ENCODE peak calls at places on chromosomes 12 and 14, in eight cellular contexts. One of them, this sample, is unnamed.

GRCh38 chr14:67477926-67478915 is 10.3 kb downstream of the TMEM229B start:
- DNase-seq in A549: no peak
- DNase-seq in lower leg skin: no peak
- DNase-seq in bronchial epithelial cell: peak; percentile 67
- DNase-seq in spleen: peak; percentile 29
- DNase-seq in foreskin fibroblast: no peak
- DNase-seq in GM12865: no peak
- DNase-seq in esophagus squamous epithelium: no peak
- DNase-seq in this sample: peak; percentile 67

GRCh38 chr12:57481671-57482070 is 2.0 kb upstream of the ARHGAP9 start:
- DNase-seq in foreskin fibroblast: no peak
- DNase-seq in esophagus squamous epithelium: no peak
- DNase-seq in spleen: no peak
- DNase-seq in GM12865: no peak
- DNase-seq in A549: no peak
- DNase-seq in bronchial epithelial cell: no peak
- DNase-seq in lower leg skin: no peak
- DNase-seq in this sample: no peak

GRCh38 chr12:91667698-91668097 is 477.9 kb downstream of the BTG1 start:
- DNase-seq in GM12865: no peak
- DNase-seq in esophagus squamous epithelium: no peak
- DNase-seq in A549: no peak
- DNase-seq in spleen: no peak
- DNase-seq in lower leg skin: no peak
- DNase-seq in bronchial epithelial cell: no peak
- DNase-seq in foreskin fibroblast: no peak
- DNase-seq in this sample: no peak

GRCh38 chr12:34299802-34300193 is 277.5 kb downstream of the ALG10 start:
- DNase-seq in foreskin fibroblast: no peak
- DNase-seq in spleen: peak; percentile 16
- DNase-seq in A549: no peak
- DNase-seq in bronchial epithelial cell: no peak
- DNase-seq in lower leg skin: no peak
- DNase-seq in esophagus squamous epithelium: no peak
- DNase-seq in GM12865: no peak
- DNase-seq in this sample: no peak

GRCh38 chr14:57244103-57244502 is 24.6 kb downstream of the EXOC5 start:
- DNase-seq in esophagus squamous epithelium: no peak
- DNase-seq in bronchial epithelial cell: no peak
- DNase-seq in GM12865: no peak
- DNase-seq in spleen: no peak
- DNase-seq in A549: no peak
- DNase-seq in lower leg skin: no peak
- DNase-seq in foreskin fibroblast: no peak
- DNase-seq in this sample: no peak

GRCh38 chr14:52153939-52154338 is 85.1 kb upstream of the NID2 start:
- DNase-seq in lower leg skin: no peak
- DNase-seq in spleen: no peak
- DNase-seq in GM12865: no peak
- DNase-seq in foreskin fibroblast: no peak
- DNase-seq in A549: no peak
- DNase-seq in esophagus squamous epithelium: no peak
- DNase-seq in bronchial epithelial cell: no peak
- DNase-seq in this sample: no peak

GRCh38 chr12:73531752-73532151 is 1005.9 kb upstream of the ATXN7L3B start:
- DNase-seq in bronchial epithelial cell: no peak
- DNase-seq in lower leg skin: no peak
- DNase-seq in spleen: no peak
- DNase-seq in GM12865: no peak
- DNase-seq in A549: no peak
- DNase-seq in foreskin fibroblast: no peak
- DNase-seq in esophagus squamous epithelium: no peak
- DNase-seq in this sample: no peak

GRCh38 chr12:127292736-127293135 is 974.2 kb upstream of the TMEM132C start:
- DNase-seq in bronchial epithelial cell: no peak
- DNase-seq in GM12865: no peak
- DNase-seq in lower leg skin: no peak
- DNase-seq in foreskin fibroblast: no peak
- DNase-seq in spleen: no peak
- DNase-seq in A549: no peak
- DNase-seq in esophagus squamous epithelium: no peak
- DNase-seq in this sample: no peak

GRCh38 chr14:74558655-74559054 is 53.4 kb downstream of the LTBP2 start:
- DNase-seq in lower leg skin: no peak
- DNase-seq in A549: no peak
- DNase-seq in esophagus squamous epithelium: no peak
- DNase-seq in spleen: peak; percentile 2
- DNase-seq in foreskin fibroblast: peak; percentile 51
- DNase-seq in bronchial epithelial cell: no peak
- DNase-seq in GM12865: no peak
- DNase-seq in this sample: no peak

GRCh38 chr14:105313381-105314286 is 914 bp upstream of the PACS2 start:
- DNase-seq in A549: no peak
- DNase-seq in GM12865: peak; percentile 36
- DNase-seq in esophagus squamous epithelium: no peak
- DNase-seq in bronchial epithelial cell: no peak
- DNase-seq in spleen: peak; percentile 79
- DNase-seq in lower leg skin: peak; percentile 28
- DNase-seq in foreskin fibroblast: no peak
- DNase-seq in this sample: no peak

GRCh38 chr14:63647696-63648410 is 6.2 kb upstream of the WDR89 start:
- DNase-seq in bronchial epithelial cell: no peak
- DNase-seq in lower leg skin: no peak
- DNase-seq in A549: no peak
- DNase-seq in foreskin fibroblast: no peak
- DNase-seq in esophagus squamous epithelium: no peak
- DNase-seq in spleen: no peak
- DNase-seq in GM12865: no peak
- DNase-seq in this sample: no peak

GRCh38 chr12:130179191-130179590 is 16.9 kb downstream of the FZD10 start:
- DNase-seq in esophagus squamous epithelium: no peak
- DNase-seq in A549: no peak
- DNase-seq in bronchial epithelial cell: no peak
- DNase-seq in GM12865: no peak
- DNase-seq in lower leg skin: no peak
- DNase-seq in foreskin fibroblast: no peak
- DNase-seq in spleen: no peak
- DNase-seq in this sample: no peak

GRCh38 chr12:68358532-68359485 is 26.6 kb upstream of the MDM1 start:
- DNase-seq in bronchial epithelial cell: peak; percentile 68
- DNase-seq in GM12865: peak; percentile 85
- DNase-seq in A549: peak; percentile 88
- DNase-seq in spleen: no peak
- DNase-seq in lower leg skin: peak; percentile 67
- DNase-seq in foreskin fibroblast: peak; percentile 64
- DNase-seq in esophagus squamous epithelium: no peak
- DNase-seq in this sample: peak; percentile 79

GRCh38 chr12:75086086-75087038 is 123.3 kb downstream of the KCNC2 start:
- DNase-seq in bronchial epithelial cell: peak; percentile 7
- DNase-seq in GM12865: no peak
- DNase-seq in A549: no peak
- DNase-seq in lower leg skin: no peak
- DNase-seq in foreskin fibroblast: peak; percentile 1
- DNase-seq in esophagus squamous epithelium: no peak
- DNase-seq in spleen: no peak
- DNase-seq in this sample: peak; percentile 14

GRCh38 chr12:74624206-74624605 is 86.6 kb downstream of the ATXN7L3B start:
- DNase-seq in foreskin fibroblast: no peak
- DNase-seq in A549: no peak
- DNase-seq in lower leg skin: no peak
- DNase-seq in spleen: no peak
- DNase-seq in esophagus squamous epithelium: no peak
- DNase-seq in bronchial epithelial cell: no peak
- DNase-seq in GM12865: no peak
- DNase-seq in this sample: no peak

GRCh38 chr12:83826112-83826511 is 1086.5 kb downstream of the SLC6A15 start:
- DNase-seq in GM12865: peak; percentile 49
- DNase-seq in esophagus squamous epithelium: no peak
- DNase-seq in lower leg skin: no peak
- DNase-seq in spleen: no peak
- DNase-seq in foreskin fibroblast: no peak
- DNase-seq in A549: peak; percentile 46
- DNase-seq in bronchial epithelial cell: peak; percentile 54
- DNase-seq in this sample: peak; percentile 68

GRCh38 chr14:102554835-102555819 is 37.3 kb upstream of the RCOR1 start:
- DNase-seq in lower leg skin: peak; percentile 39
- DNase-seq in A549: no peak
- DNase-seq in spleen: peak; percentile 91
- DNase-seq in esophagus squamous epithelium: no peak
- DNase-seq in GM12865: peak; percentile 57
- DNase-seq in foreskin fibroblast: no peak
- DNase-seq in bronchial epithelial cell: no peak
- DNase-seq in this sample: peak; percentile 46

GRCh38 chr12:16349132-16349463 is 1.7 kb downstream of the MGST1 start:
- DNase-seq in foreskin fibroblast: peak; percentile 85
- DNase-seq in A549: peak; percentile 92
- DNase-seq in spleen: no peak
- DNase-seq in esophagus squamous epithelium: no peak
- DNase-seq in GM12865: no peak
- DNase-seq in bronchial epithelial cell: peak; percentile 88
- DNase-seq in lower leg skin: peak; percentile 81
- DNase-seq in this sample: peak; percentile 90

GRCh38 chr14:54627718-54628345 is 60.9 kb downstream of the SAMD4A start:
- DNase-seq in esophagus squamous epithelium: no peak
- DNase-seq in A549: no peak
- DNase-seq in lower leg skin: no peak
- DNase-seq in spleen: peak; percentile 76
- DNase-seq in bronchial epithelial cell: no peak
- DNase-seq in GM12865: peak; percentile 64
- DNase-seq in foreskin fibroblast: no peak
- DNase-seq in this sample: no peak
- H3K4me3 ChIP-seq in esophagus squamous epithelium: peak overlapping the region; percentile 49
- H3K4me3 ChIP-seq in A549: no peak overlapping the region
- H3K4me3 ChIP-seq in lower leg skin: no peak overlapping the region
- H3K4me3 ChIP-seq in spleen: peak overlapping the region; percentile 27
- H3K4me3 ChIP-seq in bronchial epithelial cell: no peak overlapping the region
- H3K4me3 ChIP-seq in GM12865: peak overlapping the region; percentile 30
- H3K4me3 ChIP-seq in foreskin fibroblast: peak overlapping the region; percentile 21
- H3K4me3 ChIP-seq in this sample: no peak overlapping the region

GRCh38 chr12:44873898-44874297 is 2.2 kb downstream of the NELL2 start:
- DNase-seq in lower leg skin: no peak
- DNase-seq in spleen: no peak
- DNase-seq in A549: peak; percentile 33
- DNase-seq in esophagus squamous epithelium: no peak
- DNase-seq in GM12865: no peak
- DNase-seq in bronchial epithelial cell: no peak
- DNase-seq in foreskin fibroblast: peak; percentile 6
- DNase-seq in this sample: peak; percentile 15
- TF ChIP-seq CTCF in lower leg skin: no peak
- TF ChIP-seq CTCF in spleen: peak; percentile 21
- TF ChIP-seq CTCF in A549: no peak
- TF ChIP-seq CTCF in esophagus squamous epithelium: no peak
- TF ChIP-seq CTCF in GM12865: no peak
- TF ChIP-seq CTCF in bronchial epithelial cell: no peak
- TF ChIP-seq CTCF in foreskin fibroblast: no peak
- TF ChIP-seq CTCF in this sample: peak; percentile 24

DNA sequence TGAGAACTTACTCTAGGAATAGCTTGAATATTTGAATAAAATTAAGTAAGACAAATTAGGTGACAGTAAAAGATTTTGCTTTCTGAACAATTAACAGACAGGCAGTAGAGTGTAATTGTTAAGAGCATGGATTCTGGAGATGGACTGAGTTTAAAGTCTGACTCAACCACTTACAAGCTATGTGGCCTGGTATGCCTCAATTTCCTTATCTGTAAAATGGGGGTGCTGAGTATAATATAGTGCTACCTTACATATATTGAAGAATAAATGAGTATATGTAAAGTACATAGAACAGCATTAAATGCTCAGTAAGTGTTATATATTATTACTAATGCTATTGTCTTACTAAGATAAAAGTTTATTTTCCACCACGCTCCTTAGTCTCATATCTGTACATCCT is 7.1 kb downstream of the MIA2 start:
- DNase-seq in foreskin fibroblast: no peak
- DNase-seq in A549: no peak
- DNase-seq in esophagus squamous epithelium: no peak
- DNase-seq in lower leg skin: no peak
- DNase-seq in GM12865: no peak
- DNase-seq in bronchial epithelial cell: no peak
- DNase-seq in spleen: no peak
- DNase-seq in this sample: no peak
- H3K4me3 ChIP-seq in foreskin fibroblast: no peak overlapping the region
- H3K4me3 ChIP-seq in A549: no peak overlapping the region
- H3K4me3 ChIP-seq in esophagus squamous epithelium: no peak overlapping the region
- H3K4me3 ChIP-seq in lower leg skin: no peak overlapping the region
- H3K4me3 ChIP-seq in GM12865: no peak overlapping the region
- H3K4me3 ChIP-seq in bronchial epithelial cell: no peak overlapping the region
- H3K4me3 ChIP-seq in spleen: no peak overlapping the region
- H3K4me3 ChIP-seq in this sample: no peak overlapping the region

GRCh38 chr14:94821705-94822104 is 51.8 kb upstream of the GSC start:
- DNase-seq in A549: no peak
- DNase-seq in GM12865: no peak
- DNase-seq in lower leg skin: no peak
- DNase-seq in esophagus squamous epithelium: no peak
- DNase-seq in bronchial epithelial cell: no peak
- DNase-seq in foreskin fibroblast: no peak
- DNase-seq in spleen: no peak
- DNase-seq in this sample: no peak

GRCh38 chr14:94819531-94819930 is 49.6 kb upstream of the GSC start:
- DNase-seq in GM12865: no peak
- DNase-seq in lower leg skin: no peak
- DNase-seq in bronchial epithelial cell: no peak
- DNase-seq in foreskin fibroblast: no peak
- DNase-seq in A549: no peak
- DNase-seq in spleen: no peak
- DNase-seq in esophagus squamous epithelium: no peak
- DNase-seq in this sample: no peak

GRCh38 chr14:94816113-94816512 is 46.2 kb upstream of the GSC start:
- DNase-seq in lower leg skin: no peak
- DNase-seq in foreskin fibroblast: no peak
- DNase-seq in GM12865: no peak
- DNase-seq in A549: peak; percentile 18
- DNase-seq in esophagus squamous epithelium: no peak
- DNase-seq in bronchial epithelial cell: no peak
- DNase-seq in spleen: no peak
- DNase-seq in this sample: no peak
- TF ChIP-seq CTCF in lower leg skin: no peak
- TF ChIP-seq CTCF in foreskin fibroblast: no peak
- TF ChIP-seq CTCF in GM12865: no peak
- TF ChIP-seq CTCF in A549: no peak
- TF ChIP-seq CTCF in esophagus squamous epithelium: no peak
- TF ChIP-seq CTCF in bronchial epithelial cell: no peak
- TF ChIP-seq CTCF in spleen: no peak
- TF ChIP-seq CTCF in this sample: no peak

This sample was measured in epithelial cell of esophagus.